ENCODE peak calls at places on chromosome 12, in six cellular contexts. S is body of pancreas, T is stomach, X is OCI-LY7, U is neural progenitor cell, N is left lung. B is an unnamed sample.

GRCh38 chr12:52495385-52495784 is 2.3 kb upstream of the KRT6A start:
- DNase-seq in X (peak; percentile 18), U (peak; percentile 30), T (no peak), S (no peak), N (no peak), B (peak; percentile 38)

GRCh38 chr12:113194971-113195391 is 9.5 kb downstream of the RITA1 start:
- DNase-seq in S (no peak), T (no peak), N (no peak), X (no peak), U (peak; percentile 39), B (no peak)

GRCh38 chr12:55717397-55718007 is 1.7 kb downstream of the BLOC1S1 start:
- DNase-seq in N (no peak), X (no peak), T (no peak), S (no peak), U (no peak), B (no peak)

GRCh38 chr12:48366131-48366530 is 15.4 kb upstream of the ZNF641 start:
- DNase-seq in T (no peak), U (peak; percentile 17), S (no peak), N (no peak), X (no peak), B (no peak)

GRCh38 chr12:116502141-116502725 is 56.9 kb upstream of the MAP1LC3B2 start:
- DNase-seq in T (no peak), N (no peak), X (no peak), U (no peak), S (no peak), B (no peak)

GRCh38 chr12:54286042-54286931 is 5.8 kb downstream of the HNRNPA1 start:
- DNase-seq in N (no peak), X (no peak), S (no peak), U (no peak), T (no peak), B (peak; percentile 46)

GRCh38 chr12:4325984-4326383 is 5.0 kb downstream of the TIGAR start:
- DNase-seq in N (no peak), X (no peak), T (no peak), U (no peak), S (no peak), B (no peak)

GRCh38 chr12:102182635-102183034 is 15.0 kb downstream of the PMCH start:
- DNase-seq in S (no peak), T (no peak), N (no peak), X (no peak), U (no peak), B (no peak)

GRCh38 chr12:97487470-97487869 is 24.9 kb downstream of the RMST start:
- DNase-seq in T (no peak), S (no peak), X (no peak), N (no peak), U (no peak), B (no peak)

GRCh38 chr12:67885370-67886169 is 103.7 kb upstream of the IFNG-AS1 start:
- DNase-seq in X (no peak), T (no peak), U (no peak), N (no peak), S (no peak), B (peak; percentile 14)

GRCh38 chr12:53005215-53005985 is 856 bp upstream of the EIF4B start:
- DNase-seq in N (peak; percentile 36), X (peak; percentile 19), U (peak; percentile 65), S (no peak), T (no peak), B (peak; percentile 29)

GRCh38 chr12:112861284-112861683 is 45.5 kb upstream of the OAS1 start:
- DNase-seq in N (no peak), U (no peak), T (no peak), S (no peak), X (no peak), B (no peak)

GRCh38 chr12:53997324-53998173 is 2.4 kb upstream of the HOXC9 start:
- DNase-seq in X (no peak), U (no peak), T (no peak), S (no peak), N (no peak), B (no peak)

GRCh38 chr12:41479431-41479830 is 291.3 kb downstream of the PDZRN4 start:
- DNase-seq in S (no peak), T (no peak), U (peak; percentile 31), X (no peak), N (no peak), B (no peak)

GRCh38 chr12:109549613-109550309 is 23.5 kb downstream of the MMAB start:
- DNase-seq in N (no peak), S (no peak), U (peak; percentile 12), X (no peak), T (no peak), B (no peak)

GRCh38 chr12:103169-103981 is 36.8 kb downstream of the IQSEC3 start:
- DNase-seq in T (no peak), N (no peak), U (peak; percentile 87), S (no peak), X (peak; percentile 93), B (peak; percentile 68)

GRCh38 chr12:19572920-19573558 is 133.7 kb downstream of the AEBP2 start:
- DNase-seq in T (no peak), X (peak; percentile 61), S (peak; percentile 19), U (peak; percentile 62), N (no peak), B (peak; percentile 56)

GRCh38 chr12:38610808-38611350 is 294.3 kb downstream of the ALG10B start:
- DNase-seq in T (no peak), S (no peak), U (no peak), X (no peak), N (no peak), B (no peak)

DNA sequence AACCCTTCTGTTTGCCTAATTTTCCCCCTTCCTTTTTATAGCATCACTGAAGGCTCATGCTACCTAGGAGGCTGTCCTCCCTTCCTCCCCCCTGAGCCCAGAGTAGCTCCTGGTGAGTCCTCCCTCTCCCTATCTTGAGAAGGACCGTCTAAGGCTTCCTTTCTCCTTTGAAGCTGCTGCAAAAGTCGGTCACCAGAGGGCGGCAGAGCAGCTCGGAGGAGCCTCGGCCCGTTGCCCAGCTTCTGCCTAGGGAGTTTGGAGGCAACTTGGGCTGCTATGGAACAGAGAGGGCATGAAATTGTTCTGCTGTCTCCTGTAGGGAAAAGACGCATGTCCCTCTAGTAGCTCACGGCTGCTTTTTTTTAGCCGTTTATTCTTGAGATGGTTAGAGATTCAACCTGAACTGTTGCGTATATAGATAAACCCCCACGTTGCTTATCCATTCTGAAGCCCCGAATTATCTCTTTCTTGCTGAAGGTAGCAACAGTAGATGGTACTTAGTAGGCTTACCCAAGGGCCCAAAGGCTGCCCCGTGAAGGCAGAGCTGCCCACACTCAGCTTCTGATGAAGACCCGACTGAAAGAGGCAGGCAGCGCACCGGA is 5.7 kb downstream of the WNT5B start:
- DNase-seq in S (peak; percentile 90), U (peak; percentile 71), X (peak; percentile 64), N (peak; percentile 81), T (peak; percentile 86), B (peak; percentile 89)
- H3K36me3 ChIP-seq in S (no peaks in the 10 kb centered on the region), U (peaks cover 5% of the 10 kb centered on the region), X (no peaks in the 10 kb centered on the region), N (no peaks in the 10 kb centered on the region), T (no peaks in the 10 kb centered on the region), B (no peaks in the 10 kb centered on the region)

GRCh38 chr12:15789215-15790171 is at the start of gene EPS8:
- DNase-seq in N (peak; percentile 92), T (peak; percentile 93), U (peak; percentile 95), S (peak; percentile 93), X (peak; percentile 62), B (peak; percentile 92)
- TF ChIP-seq CTCF in N (no peak), T (no peak), U (no peak), S (no peak), X (no peak), B (no peak)

DNA sequence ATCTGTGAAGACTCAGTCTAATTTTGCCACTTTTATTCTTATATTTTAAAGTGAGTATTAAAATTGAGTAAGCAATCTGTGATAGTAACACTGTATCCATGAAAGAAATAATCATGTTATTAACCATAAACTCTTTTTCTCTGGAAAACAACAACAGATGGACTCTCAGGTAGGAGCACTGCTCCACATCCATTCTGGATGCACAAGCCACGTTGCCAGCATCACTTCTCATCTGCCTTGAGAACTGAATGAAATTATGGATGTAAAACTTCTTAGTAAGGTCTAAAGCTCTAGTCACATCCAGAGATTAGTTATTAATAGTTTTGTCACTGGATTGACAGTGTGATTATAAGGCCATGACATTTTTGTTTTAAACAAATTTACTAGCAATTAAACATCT is 489.1 kb upstream of the SYT1 start:
- DNase-seq in T (no peak), N (no peak), U (no peak), S (no peak), X (no peak), B (no peak)
- H3K36me3 ChIP-seq in T (no peaks in the 10 kb centered on the region), N (no peaks in the 10 kb centered on the region), U (no peaks in the 10 kb centered on the region), S (no peaks in the 10 kb centered on the region), X (no peaks in the 10 kb centered on the region), B (no peaks in the 10 kb centered on the region)

DNA sequence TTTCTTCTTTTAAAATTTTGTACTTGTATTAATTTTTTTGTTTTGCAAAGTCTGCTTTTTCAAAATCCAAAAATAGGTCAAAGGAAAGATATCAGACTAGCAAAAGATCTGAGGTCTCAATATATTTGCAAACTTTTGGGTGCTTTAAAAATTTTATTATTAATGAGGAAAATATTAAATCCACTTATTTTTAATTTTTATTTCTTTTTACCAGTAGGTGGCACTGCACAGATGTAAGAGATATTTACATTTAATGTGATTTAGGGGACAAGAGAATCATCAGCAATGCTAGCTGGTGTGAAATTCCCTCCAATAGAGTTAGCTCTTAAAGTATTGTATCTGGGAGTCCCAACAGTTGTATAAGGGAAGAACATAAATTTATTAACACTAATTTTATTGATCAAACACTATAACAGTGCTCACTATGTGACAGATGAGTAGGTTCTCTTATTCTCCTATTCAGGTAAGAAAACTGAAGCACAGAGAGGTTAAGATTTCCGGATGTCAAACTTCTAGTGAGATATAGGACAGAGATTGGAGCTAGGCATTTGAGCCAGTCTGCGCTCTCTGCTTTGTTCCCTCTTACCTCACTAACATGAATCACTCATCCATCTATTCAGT is 30.5 kb downstream of the ALX1 start:
- DNase-seq in N (no peak), U (no peak), X (peak; percentile 10), T (no peak), S (no peak), B (no peak)
- TF ChIP-seq CTCF in N (no peak), U (peak; percentile 56), X (peak; percentile 77), T (no peak), S (no peak), B (peak; percentile 46)

B was measured in testis.